ENCODE peak calls at places on chromosomes 3 and 15, in five cellular contexts. One of them, this sample, is unnamed.

GRCh38 chr3:136069933-136070332 is 104.4 kb downstream of the PPP2R3A start:
- DNase-seq in HEK293T: no peak
- DNase-seq in ACHN: no peak
- DNase-seq in AG08396: no peak
- DNase-seq in aorta: no peak
- DNase-seq in this sample: no peak

GRCh38 chr3:168117853-168118313 is 22.2 kb upstream of the GOLIM4 start:
- DNase-seq in ACHN: no peak
- DNase-seq in HEK293T: no peak
- DNase-seq in aorta: no peak
- DNase-seq in AG08396: no peak
- DNase-seq in this sample: no peak

GRCh38 chr3:152183473-152183872 is 85.3 kb upstream of the MBNL1 start:
- DNase-seq in HEK293T: peak; percentile 48
- DNase-seq in aorta: no peak
- DNase-seq in ACHN: peak; percentile 54
- DNase-seq in AG08396: no peak
- DNase-seq in this sample: no peak

GRCh38 chr3:23263796-23264195 is 60.7 kb downstream of the UBE2E2 start:
- DNase-seq in HEK293T: no peak
- DNase-seq in ACHN: no peak
- DNase-seq in AG08396: peak; percentile 34
- DNase-seq in aorta: no peak
- DNase-seq in this sample: no peak

GRCh38 chr15:68585574-68586273 is 6.9 kb downstream of the CORO2B start:
- DNase-seq in aorta: peak; percentile 38
- DNase-seq in ACHN: no peak
- DNase-seq in AG08396: no peak
- DNase-seq in HEK293T: no peak
- DNase-seq in this sample: no peak

GRCh38 chr3:138405486-138405885 is 28.9 kb upstream of the ESYT3 start:
- DNase-seq in ACHN: no peak
- DNase-seq in AG08396: no peak
- DNase-seq in aorta: no peak
- DNase-seq in HEK293T: no peak
- DNase-seq in this sample: no peak

GRCh38 chr15:92034227-92034626 is 180.7 kb downstream of the SLCO3A1 start:
- DNase-seq in AG08396: no peak
- DNase-seq in HEK293T: no peak
- DNase-seq in aorta: no peak
- DNase-seq in ACHN: no peak
- DNase-seq in this sample: no peak

GRCh38 chr3:64088408-64089136 is 65.3 kb upstream of the PSMD6 start:
- DNase-seq in AG08396: no peak
- DNase-seq in aorta: no peak
- DNase-seq in ACHN: no peak
- DNase-seq in HEK293T: no peak
- DNase-seq in this sample: no peak

GRCh38 chr15:78969687-78970349 is 25.0 kb upstream of the CTSH start:
- DNase-seq in HEK293T: no peak
- DNase-seq in AG08396: no peak
- DNase-seq in ACHN: no peak
- DNase-seq in aorta: no peak
- DNase-seq in this sample: no peak

GRCh38 chr3:106032479-106032878 is 163.7 kb upstream of the CBLB start:
- DNase-seq in ACHN: no peak
- DNase-seq in AG08396: no peak
- DNase-seq in aorta: no peak
- DNase-seq in HEK293T: no peak
- DNase-seq in this sample: no peak

GRCh38 chr15:43932036-43932435 is 105.2 kb downstream of the WDR76 start:
- DNase-seq in AG08396: no peak
- DNase-seq in HEK293T: no peak
- DNase-seq in aorta: no peak
- DNase-seq in ACHN: no peak
- DNase-seq in this sample: no peak

This sample was measured in ureter.